ENCODE peak calls at places on chromosome 15, in five cellular contexts. Y, O, H, L and F are unnamed samples.

GRCh38 chr15:60184579-60184978 is 180.5 kb downstream of the FOXB1 start:
- DNase-seq in Y (peak; percentile 1), O (no peak), H (no peak), L (no peak), F (no peak)

GRCh38 chr15:59313703-59314332 is 58.9 kb downstream of the MYO1E start:
- DNase-seq in Y (peak; percentile 47), O (peak; percentile 9), H (no peak), L (no peak), F (peak; percentile 77)

GRCh38 chr15:25403771-25404170 is 35.1 kb downstream of the UBE3A start:
- DNase-seq in Y (no peak), O (no peak), H (no peak), L (no peak), F (no peak)

GRCh38 chr15:95503640-95504225 is 826.8 kb upstream of the NR2F2 start:
- DNase-seq in Y (no peak), O (no peak), H (no peak), L (no peak), F (no peak)

GRCh38 chr15:61186905-61187865 is 41.9 kb downstream of the RORA start:
- DNase-seq in Y (no peak), O (no peak), H (no peak), L (no peak), F (no peak)

GRCh38 chr15:33098082-33099058 is 96.1 kb downstream of the FMN1 start:
- DNase-seq in Y (peak; percentile 91), O (no peak), H (no peak), L (no peak), F (no peak)

GRCh38 chr15:23647421-23648375 is at the start of gene MAGEL2:
- DNase-seq in Y (no peak), O (no peak), H (no peak), L (no peak), F (no peak)

GRCh38 chr15:76149291-76149910 is 89.6 kb downstream of the TMEM266 start:
- DNase-seq in Y (peak; percentile 67), O (no peak), H (no peak), L (no peak), F (no peak)

GRCh38 chr15:93987068-93987467 is 244.3 kb upstream of the MCTP2 start:
- DNase-seq in Y (no peak), O (no peak), H (no peak), L (no peak), F (no peak)

GRCh38 chr15:67543348-67543718 is 830 bp downstream of the MAP2K5 start:
- DNase-seq in Y (peak; percentile 5), O (no peak), H (peak; percentile 41), L (no peak), F (peak; percentile 28)

GRCh38 chr15:79956354-79956939 is 14.5 kb downstream of the BCL2A1 start:
- DNase-seq in Y (no peak), O (no peak), H (no peak), L (no peak), F (no peak)

GRCh38 chr15:92668086-92668485 is 12.5 kb upstream of the FAM174B start:
- DNase-seq in Y (no peak), O (no peak), H (no peak), L (no peak), F (no peak)

GRCh38 chr15:97521894-97522293 is 438.6 kb upstream of the ARRDC4 start:
- DNase-seq in Y (no peak), O (no peak), H (no peak), L (no peak), F (no peak)

GRCh38 chr15:45703670-45704328 is 69.0 kb downstream of the SQOR start:
- DNase-seq in Y (no peak), O (no peak), H (no peak), L (no peak), F (no peak)

GRCh38 chr15:40908095-40908494 is 13.8 kb downstream of the VPS18 start:
- DNase-seq in Y (no peak), O (no peak), H (no peak), L (no peak), F (no peak)

GRCh38 chr15:101490922-101491738 is 1.6 kb upstream of the PCSK6 start:
- DNase-seq in Y (no peak), O (no peak), H (no peak), L (no peak), F (no peak)

GRCh38 chr15:24761704-24762302 is 86.2 kb downstream of the NPAP1 start:
- DNase-seq in Y (peak; percentile 19), O (no peak), H (no peak), L (no peak), F (no peak)

GRCh38 chr15:34018021-34018645 is 20.9 kb downstream of the AVEN start:
- DNase-seq in Y (no peak), O (no peak), H (no peak), L (no peak), F (no peak)

GRCh38 chr15:82045892-82046667 is at the start of gene MEX3B:
- DNase-seq in Y (peak; percentile 99), O (peak; percentile 83), H (peak; percentile 94), L (peak; percentile 91), F (peak; percentile 98)

GRCh38 chr15:86336051-86336788 is 256.5 kb downstream of the AGBL1 start:
- DNase-seq in Y (no peak), O (no peak), H (no peak), L (no peak), F (no peak)

GRCh38 chr15:85421116-85421925 is 40.9 kb downstream of the AKAP13 start:
- DNase-seq in Y (peak; percentile 59), O (no peak), H (no peak), L (no peak), F (no peak)

GRCh38 chr15:86231864-86232801 is 152.5 kb downstream of the AGBL1 start:
- DNase-seq in Y (no peak), O (peak; percentile 12), H (no peak), L (no peak), F (peak; percentile 25)

GRCh38 chr15:28959326-28959725 is 73.6 kb downstream of the APBA2 start:
- DNase-seq in Y (no peak), O (no peak), H (no peak), L (no peak), F (no peak)

GRCh38 chr15:28962851-28963710 is 77.3 kb downstream of the APBA2 start:
- DNase-seq in Y (no peak), O (no peak), H (no peak), L (no peak), F (no peak)

GRCh38 chr15:28961391-28961790 is 75.6 kb downstream of the APBA2 start:
- DNase-seq in Y (no peak), O (no peak), H (no peak), L (no peak), F (no peak)

GRCh38 chr15:28963711-28964081 is 77.9 kb downstream of the APBA2 start:
- DNase-seq in Y (no peak), O (no peak), H (no peak), L (no peak), F (no peak)

DNA sequence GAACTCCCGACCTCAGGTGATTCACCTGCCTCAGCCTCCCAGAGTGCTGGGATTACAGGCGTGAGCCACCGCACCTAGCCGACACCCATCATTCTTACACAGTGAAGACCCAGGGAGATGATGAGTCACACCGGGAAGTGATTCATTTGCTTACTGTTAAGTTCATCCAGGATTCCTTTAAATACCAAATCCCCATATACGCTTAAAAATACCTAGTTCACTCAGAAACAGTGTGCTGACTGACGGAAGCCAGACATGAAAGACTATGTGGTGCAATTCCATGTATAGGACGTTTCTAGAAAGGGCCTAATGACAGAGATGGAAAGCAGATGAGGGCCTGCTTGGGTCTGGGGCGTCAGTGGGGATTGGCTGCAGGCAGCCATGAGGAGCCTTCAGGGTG is 75.2 kb downstream of the APBA2 start:
- DNase-seq in Y (peak; percentile 95), O (no peak), H (no peak), L (no peak), F (peak; percentile 48)
- TF ChIP-seq MAFK in Y (no peak), O (no peak), H (no peak), L (no peak), F (peak; percentile 10)

DNA sequence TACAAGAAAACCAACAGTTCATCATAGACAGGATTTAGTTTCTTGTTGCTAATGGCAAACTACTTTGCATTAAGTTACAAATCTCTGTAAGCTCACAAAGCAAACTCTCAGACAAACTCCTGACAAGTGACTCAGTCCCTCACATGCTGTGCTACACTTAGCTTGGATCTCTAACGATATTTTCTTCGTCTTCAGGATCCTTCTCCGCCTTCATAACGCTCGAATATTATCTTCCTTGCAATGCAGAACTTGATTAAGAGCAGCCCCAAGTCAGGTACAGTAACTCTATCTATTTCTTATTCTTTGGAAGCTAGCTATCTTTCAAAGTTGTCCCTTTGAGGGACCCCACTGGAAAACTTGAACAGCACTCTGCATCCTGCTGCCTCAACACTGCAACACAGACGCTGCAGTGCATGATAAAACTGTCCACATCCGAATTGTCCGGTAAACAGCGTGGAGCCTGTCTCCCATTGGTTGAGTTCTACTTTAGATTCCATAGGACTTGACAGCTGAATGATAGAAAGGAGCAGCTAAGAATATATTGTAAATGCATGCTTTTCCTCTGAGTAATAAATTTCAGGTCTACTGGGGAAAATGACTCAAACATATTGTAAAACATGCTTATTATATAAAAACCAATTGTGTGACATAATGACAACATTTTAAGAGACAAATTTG is 61.3 kb downstream of the UACA start:
- DNase-seq in Y (peak; percentile 76), O (no peak), H (no peak), L (no peak), F (peak; percentile 50)
- TF ChIP-seq MAFK in Y (no peak), O (no peak), H (no peak), L (no peak), F (no peak)

DNA sequence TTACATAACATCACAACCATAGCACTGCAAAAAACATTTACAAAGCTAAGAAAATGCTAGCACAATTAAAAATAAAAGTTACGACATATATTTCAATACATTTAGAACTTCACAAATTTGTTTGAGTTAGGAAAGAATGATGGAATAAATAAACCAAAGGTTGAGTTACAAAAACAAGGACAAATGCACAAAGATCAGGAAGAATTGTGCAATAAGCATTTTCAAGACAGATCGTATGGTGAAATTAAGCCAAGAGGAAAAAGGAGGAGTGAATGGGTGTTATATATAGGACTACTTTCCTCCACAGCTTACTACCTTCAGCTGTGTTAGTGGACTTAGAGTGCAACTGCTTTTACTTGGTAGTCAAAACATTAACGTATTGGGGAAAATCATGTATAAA is 5.9 kb upstream of the CTXN2 start:
- DNase-seq in Y (no peak), O (no peak), H (no peak), L (no peak), F (no peak)
- TF ChIP-seq MAFK in Y (no peak), O (no peak), H (no peak), L (no peak), F (no peak)

GRCh38 chr15:39622660-39623549 is 42.0 kb downstream of the THBS1 start:
- DNase-seq in Y (no peak), O (no peak), H (no peak), L (no peak), F (no peak)

GRCh38 chr15:39621210-39621609 is 40.3 kb downstream of the THBS1 start:
- DNase-seq in Y (no peak), O (no peak), H (no peak), L (no peak), F (no peak)

GRCh38 chr15:39624806-39625205 is 43.9 kb downstream of the THBS1 start:
- DNase-seq in Y (peak; percentile 93), O (peak; percentile 50), H (no peak), L (no peak), F (no peak)

GRCh38 chr15:39623550-39623931 is 42.7 kb downstream of the THBS1 start:
- DNase-seq in Y (no peak), O (no peak), H (no peak), L (no peak), F (no peak)

DNA sequence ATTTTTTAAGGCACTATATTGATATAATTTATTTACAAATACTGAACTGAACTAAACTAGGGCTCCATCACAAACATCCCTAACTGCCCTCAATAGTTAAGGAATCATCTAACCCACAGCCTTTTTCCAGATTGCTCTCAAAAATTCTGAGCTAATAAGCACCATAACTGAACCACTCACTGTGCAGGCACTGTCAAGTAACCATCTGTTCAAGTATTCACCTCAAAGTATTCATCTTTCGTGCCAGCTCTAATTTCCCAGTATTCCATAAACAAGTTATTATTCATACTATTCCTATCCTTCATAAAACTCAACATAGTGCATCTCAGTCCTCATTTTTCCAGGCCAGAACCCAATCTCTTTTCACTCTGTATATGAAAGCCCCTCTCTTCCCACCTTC is 41.1 kb downstream of the THBS1 start:
- DNase-seq in Y (no peak), O (no peak), H (no peak), L (no peak), F (no peak)
- TF ChIP-seq MAFK in Y (no peak), O (no peak), H (no peak), L (no peak), F (no peak)